ENCODE peak calls at places on chromosomes 3 and 15, in seven cellular contexts. V is NCI-H1092 treated with DMSO at 0.1 percent for 48 hours; G is effector CD8-positive, alpha-beta T cell; W is IMR-90; H is NCI-H774; M is HS-27A; S is left cardiac atrium. D is an unnamed sample.

GRCh38 chr15:31265871-31266711 is 60.5 kb upstream of the KLF13 start:
- DNase-seq in V (no peak), G (peak), S (no peak), W (no peak), H (no peak), M (no peak), D (peak)

GRCh38 chr3:124714218-124714853 is 15.9 kb upstream of the UMPS start:
- DNase-seq in W (peak), M (no peak), H (no peak), S (no peak), V (no peak), G (no peak), D (no peak)

GRCh38 chr3:192957441-192957951 is 39.8 kb upstream of the MB21D2 start:
- DNase-seq in V (peak), S (peak), W (peak), H (no peak), M (peak), G (no peak), D (no peak)

GRCh38 chr3:54830658-54831057 is 97.2 kb downstream of the LRTM1 start:
- DNase-seq in V (no peak), G (no peak), W (peak), S (no peak), M (no peak), H (no peak), D (peak)

GRCh38 chr15:47737424-47737823 is 20.1 kb downstream of the SEMA6D start:
- DNase-seq in H (no peak), V (no peak), G (no peak), W (peak), S (no peak), M (no peak), D (no peak)

GRCh38 chr3:27728195-27729087 is 6.3 kb upstream of the EOMES start:
- DNase-seq in G (no peak), H (peak), V (peak), M (no peak), S (no peak), W (no peak), D (no peak)

GRCh38 chr3:45553469-45553974 is 41.0 kb upstream of the LIMD1 start:
- DNase-seq in M (no peak), W (peak), S (peak), G (no peak), V (peak), H (no peak), D (peak)

GRCh38 chr3:64666171-64666581 is 21.6 kb downstream of the ADAMTS9 start:
- DNase-seq in M (no peak), G (no peak), W (no peak), H (no peak), S (peak), V (no peak), D (no peak)

GRCh38 chr3:55143928-55144671 is 216.2 kb upstream of the LRTM1 start:
- DNase-seq in H (no peak), V (no peak), W (peak), M (no peak), G (no peak), S (no peak), D (peak)

GRCh38 chr3:157442729-157443128 is 6.1 kb downstream of the PTX3 start:
- DNase-seq in S (peak), H (no peak), M (no peak), G (no peak), V (no peak), W (peak), D (no peak)

GRCh38 chr3:58497074-58497473 is 5.2 kb downstream of the KCTD6 start:
- DNase-seq in V (peak), M (no peak), S (no peak), G (no peak), W (no peak), H (no peak), D (no peak)

GRCh38 chr15:68620721-68621528 is 42.1 kb downstream of the CORO2B start:
- DNase-seq in H (peak), S (peak), M (no peak), V (peak), W (peak), G (no peak), D (peak)

GRCh38 chr3:22886394-22886793 is 316.7 kb upstream of the UBE2E2 start:
- DNase-seq in H (no peak), W (no peak), V (no peak), M (no peak), S (peak), G (no peak), D (no peak)

GRCh38 chr3:120645083-120645800 is 36.8 kb downstream of the HGD start:
- DNase-seq in G (no peak), W (peak), M (no peak), S (no peak), H (no peak), V (no peak), D (no peak)

GRCh38 chr15:59501531-59502113 is 63.6 kb downstream of the FAM81A start:
- DNase-seq in M (peak), W (peak), H (peak), G (no peak), S (no peak), V (peak), D (peak)

GRCh38 chr15:45314960-45315359 is 62.9 kb downstream of the SLC28A2 start:
- DNase-seq in G (no peak), H (no peak), M (no peak), S (no peak), V (no peak), W (peak), D (no peak)